ENCODE peak calls at places on chromosomes 2 and 18, in ten cellular contexts. One of them, this sample, is unnamed.
A peak's percentile ranks its signal among the peaks of the same experiment; 100 is the strongest.

GRCh38 chr2:172373761-172374160 is 53.6 kb upstream of the ITGA6 start:
- DNase-seq in breast epithelium: no peak
- DNase-seq in stomach: no peak
- DNase-seq in HCT116: no peak
- DNase-seq in MM.1S: no peak
- DNase-seq in cardiac muscle cell: no peak
- DNase-seq in ovary: no peak
- DNase-seq in lower lobe of right lung: no peak
- DNase-seq in left lung: no peak
- DNase-seq in Peyer's patch: no peak
- DNase-seq in this sample: peak; percentile 85

GRCh38 chr2:150624001-150624401 is 136.5 kb upstream of the RND3 start:
- DNase-seq in breast epithelium: no peak
- DNase-seq in stomach: no peak
- DNase-seq in HCT116: no peak
- DNase-seq in MM.1S: peak; percentile 45
- DNase-seq in cardiac muscle cell: peak; percentile 15
- DNase-seq in ovary: no peak
- DNase-seq in lower lobe of right lung: no peak
- DNase-seq in left lung: no peak
- DNase-seq in Peyer's patch: no peak
- DNase-seq in this sample: peak; percentile 63

GRCh38 chr2:172247203-172247602 is 144.5 kb upstream of the DLX2 start:
- DNase-seq in breast epithelium: no peak
- DNase-seq in stomach: no peak
- DNase-seq in HCT116: no peak
- DNase-seq in MM.1S: no peak
- DNase-seq in cardiac muscle cell: no peak
- DNase-seq in ovary: no peak
- DNase-seq in lower lobe of right lung: no peak
- DNase-seq in left lung: no peak
- DNase-seq in Peyer's patch: no peak
- DNase-seq in this sample: peak; percentile 65

GRCh38 chr2:125516496-125517109 is 1139.4 kb upstream of the GYPC start:
- DNase-seq in breast epithelium: no peak
- DNase-seq in stomach: no peak
- DNase-seq in HCT116: no peak
- DNase-seq in MM.1S: peak; percentile 55
- DNase-seq in cardiac muscle cell: peak; percentile 22
- DNase-seq in ovary: no peak
- DNase-seq in lower lobe of right lung: no peak
- DNase-seq in left lung: no peak
- DNase-seq in Peyer's patch: no peak
- DNase-seq in this sample: no peak

GRCh38 chr18:65544701-65545100 is 206.1 kb upstream of the CDH7 start:
- DNase-seq in breast epithelium: no peak
- DNase-seq in stomach: no peak
- DNase-seq in HCT116: no peak
- DNase-seq in MM.1S: no peak
- DNase-seq in cardiac muscle cell: no peak
- DNase-seq in ovary: no peak
- DNase-seq in lower lobe of right lung: no peak
- DNase-seq in left lung: no peak
- DNase-seq in Peyer's patch: no peak
- DNase-seq in this sample: no peak

GRCh38 chr18:8130089-8130488 is 479.1 kb upstream of the RAB12 start:
- DNase-seq in breast epithelium: no peak
- DNase-seq in stomach: no peak
- DNase-seq in HCT116: no peak
- DNase-seq in MM.1S: no peak
- DNase-seq in cardiac muscle cell: no peak
- DNase-seq in ovary: no peak
- DNase-seq in lower lobe of right lung: no peak
- DNase-seq in left lung: no peak
- DNase-seq in Peyer's patch: no peak
- DNase-seq in this sample: no peak

GRCh38 chr2:201930831-201931230 is 102.8 kb upstream of the FZD7 start:
- DNase-seq in breast epithelium: no peak
- DNase-seq in stomach: no peak
- DNase-seq in HCT116: no peak
- DNase-seq in MM.1S: no peak
- DNase-seq in cardiac muscle cell: no peak
- DNase-seq in ovary: no peak
- DNase-seq in lower lobe of right lung: no peak
- DNase-seq in left lung: no peak
- DNase-seq in Peyer's patch: no peak
- DNase-seq in this sample: no peak

GRCh38 chr18:74081966-74082365 is 65.7 kb downstream of the FBXO15 start:
- DNase-seq in breast epithelium: no peak
- DNase-seq in stomach: no peak
- DNase-seq in HCT116: no peak
- DNase-seq in MM.1S: no peak
- DNase-seq in cardiac muscle cell: no peak
- DNase-seq in ovary: no peak
- DNase-seq in lower lobe of right lung: no peak
- DNase-seq in left lung: no peak
- DNase-seq in Peyer's patch: no peak
- DNase-seq in this sample: no peak

GRCh38 chr2:158878003-158878402 is 82.9 kb downstream of the DAPL1 start:
- DNase-seq in breast epithelium: no peak
- DNase-seq in stomach: no peak
- DNase-seq in HCT116: no peak
- DNase-seq in MM.1S: no peak
- DNase-seq in cardiac muscle cell: no peak
- DNase-seq in ovary: no peak
- DNase-seq in lower lobe of right lung: no peak
- DNase-seq in left lung: no peak
- DNase-seq in Peyer's patch: no peak
- DNase-seq in this sample: no peak

GRCh38 chr2:105294844-105295481 is 34.6 kb downstream of the TGFBRAP1 start:
- DNase-seq in breast epithelium: peak; percentile 32
- DNase-seq in stomach: peak; percentile 72
- DNase-seq in HCT116: peak; percentile 43
- DNase-seq in MM.1S: peak; percentile 62
- DNase-seq in cardiac muscle cell: peak; percentile 78
- DNase-seq in ovary: peak; percentile 56
- DNase-seq in lower lobe of right lung: no peak
- DNase-seq in left lung: no peak
- DNase-seq in Peyer's patch: no peak
- DNase-seq in this sample: no peak

GRCh38 chr2:240791821-240792657 is 28.0 kb downstream of the KIF1A start:
- DNase-seq in breast epithelium: no peak
- DNase-seq in stomach: no peak
- DNase-seq in HCT116: no peak
- DNase-seq in MM.1S: no peak
- DNase-seq in cardiac muscle cell: peak; percentile 29
- DNase-seq in ovary: peak; percentile 80
- DNase-seq in lower lobe of right lung: no peak
- DNase-seq in left lung: no peak
- DNase-seq in Peyer's patch: no peak
- DNase-seq in this sample: no peak

GRCh38 chr2:31688282-31688681 is 107.5 kb upstream of the SRD5A2 start:
- DNase-seq in breast epithelium: no peak
- DNase-seq in stomach: no peak
- DNase-seq in HCT116: peak; percentile 23
- DNase-seq in MM.1S: no peak
- DNase-seq in cardiac muscle cell: no peak
- DNase-seq in ovary: no peak
- DNase-seq in lower lobe of right lung: no peak
- DNase-seq in left lung: no peak
- DNase-seq in Peyer's patch: no peak
- DNase-seq in this sample: no peak
- TF ChIP-seq CTCF in breast epithelium: no peak
- TF ChIP-seq CTCF in stomach: no peak
- TF ChIP-seq CTCF in HCT116: peak; percentile 53
- TF ChIP-seq CTCF in MM.1S: peak; percentile 57
- TF ChIP-seq CTCF in cardiac muscle cell: peak; percentile 48
- TF ChIP-seq CTCF in ovary: no peak
- TF ChIP-seq CTCF in lower lobe of right lung: peak; percentile 45
- TF ChIP-seq CTCF in left lung: peak; percentile 31
- TF ChIP-seq CTCF in Peyer's patch: peak; percentile 49
- TF ChIP-seq CTCF in this sample: peak; percentile 64

GRCh38 chr2:23506460-23507266 is 121.7 kb downstream of the KLHL29 start:
- DNase-seq in breast epithelium: no peak
- DNase-seq in stomach: no peak
- DNase-seq in HCT116: no peak
- DNase-seq in MM.1S: no peak
- DNase-seq in cardiac muscle cell: no peak
- DNase-seq in ovary: no peak
- DNase-seq in lower lobe of right lung: peak; percentile 52
- DNase-seq in left lung: no peak
- DNase-seq in Peyer's patch: no peak
- DNase-seq in this sample: no peak
- H3K27ac ChIP-seq in breast epithelium: peak overlapping the region; percentile 38
- H3K27ac ChIP-seq in stomach: no peak overlapping the region
- H3K27ac ChIP-seq in HCT116: no peak overlapping the region
- H3K27ac ChIP-seq in MM.1S: no peak overlapping the region
- H3K27ac ChIP-seq in cardiac muscle cell: no peak overlapping the region
- H3K27ac ChIP-seq in ovary: no peak overlapping the region
- H3K27ac ChIP-seq in lower lobe of right lung: no peak overlapping the region
- H3K27ac ChIP-seq in left lung: no peak overlapping the region
- H3K27ac ChIP-seq in Peyer's patch: no peak overlapping the region
- H3K27ac ChIP-seq in this sample: no peak overlapping the region

DNA sequence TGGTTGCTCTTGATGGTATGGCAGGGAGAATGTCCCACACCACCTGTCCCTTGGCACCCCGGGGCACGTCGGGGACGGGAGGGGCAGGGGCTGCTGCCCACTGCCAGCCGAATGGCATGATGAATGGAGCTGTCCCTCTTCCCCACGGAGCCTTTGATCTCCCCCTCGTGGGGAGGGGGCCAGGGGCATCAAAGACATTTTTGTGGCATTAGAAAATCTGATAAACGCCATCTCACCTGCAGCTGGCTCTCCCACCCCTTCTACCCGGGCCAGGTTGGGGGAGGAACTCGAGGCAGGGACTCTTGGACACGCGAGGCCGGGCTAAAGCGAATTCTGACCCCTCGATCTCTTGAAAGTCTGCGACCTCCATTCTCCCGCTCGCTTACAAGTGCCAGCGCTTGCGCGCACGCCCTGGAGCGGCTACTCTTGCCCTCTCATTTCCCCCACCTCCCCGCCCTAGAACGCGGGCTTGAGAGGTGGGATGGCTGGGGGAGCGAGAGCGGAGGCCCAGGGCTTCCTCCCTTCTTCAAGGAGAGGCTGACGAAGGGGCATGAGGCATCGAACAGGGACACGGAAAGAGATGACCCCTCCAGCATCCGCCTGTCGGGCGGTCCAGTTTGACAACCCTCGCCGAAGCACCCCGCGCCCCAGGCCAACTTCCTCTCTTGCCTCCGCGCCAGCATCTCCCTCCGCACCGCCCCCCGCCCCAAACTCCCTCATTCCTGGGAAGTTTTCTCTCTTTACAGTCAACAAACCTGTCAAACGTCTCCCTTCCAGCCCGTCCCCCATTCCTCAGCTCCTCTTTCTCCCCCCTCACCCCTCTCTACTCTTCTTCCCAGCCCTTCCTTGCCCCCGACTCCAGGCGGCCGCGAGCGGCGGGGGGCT is 692 bp upstream of the WNT6 start:
- DNase-seq in breast epithelium: no peak
- DNase-seq in stomach: no peak
- DNase-seq in HCT116: no peak
- DNase-seq in MM.1S: no peak
- DNase-seq in cardiac muscle cell: no peak
- DNase-seq in ovary: no peak
- DNase-seq in lower lobe of right lung: no peak
- DNase-seq in left lung: no peak
- DNase-seq in Peyer's patch: no peak
- DNase-seq in this sample: no peak
- H3K27me3 ChIP-seq in breast epithelium: peaks cover 8% of the 10 kb centered on the region
- H3K27me3 ChIP-seq in stomach: peaks cover 81% of the 10 kb centered on the region
- H3K27me3 ChIP-seq in HCT116: peaks cover 13% of the 10 kb centered on the region
- H3K27me3 ChIP-seq in MM.1S: peaks cover 76% of the 10 kb centered on the region
- H3K27me3 ChIP-seq in cardiac muscle cell: peaks cover 98% of the 10 kb centered on the region
- H3K27me3 ChIP-seq in ovary: no peaks in the 10 kb centered on the region
- H3K27me3 ChIP-seq in lower lobe of right lung: peaks cover 73% of the 10 kb centered on the region
- H3K27me3 ChIP-seq in left lung: peaks cover 99% of the 10 kb centered on the region
- H3K27me3 ChIP-seq in Peyer's patch: no peaks in the 10 kb centered on the region
- H3K27me3 ChIP-seq in this sample: peaks cover 84% of the 10 kb centered on the region

DNA sequence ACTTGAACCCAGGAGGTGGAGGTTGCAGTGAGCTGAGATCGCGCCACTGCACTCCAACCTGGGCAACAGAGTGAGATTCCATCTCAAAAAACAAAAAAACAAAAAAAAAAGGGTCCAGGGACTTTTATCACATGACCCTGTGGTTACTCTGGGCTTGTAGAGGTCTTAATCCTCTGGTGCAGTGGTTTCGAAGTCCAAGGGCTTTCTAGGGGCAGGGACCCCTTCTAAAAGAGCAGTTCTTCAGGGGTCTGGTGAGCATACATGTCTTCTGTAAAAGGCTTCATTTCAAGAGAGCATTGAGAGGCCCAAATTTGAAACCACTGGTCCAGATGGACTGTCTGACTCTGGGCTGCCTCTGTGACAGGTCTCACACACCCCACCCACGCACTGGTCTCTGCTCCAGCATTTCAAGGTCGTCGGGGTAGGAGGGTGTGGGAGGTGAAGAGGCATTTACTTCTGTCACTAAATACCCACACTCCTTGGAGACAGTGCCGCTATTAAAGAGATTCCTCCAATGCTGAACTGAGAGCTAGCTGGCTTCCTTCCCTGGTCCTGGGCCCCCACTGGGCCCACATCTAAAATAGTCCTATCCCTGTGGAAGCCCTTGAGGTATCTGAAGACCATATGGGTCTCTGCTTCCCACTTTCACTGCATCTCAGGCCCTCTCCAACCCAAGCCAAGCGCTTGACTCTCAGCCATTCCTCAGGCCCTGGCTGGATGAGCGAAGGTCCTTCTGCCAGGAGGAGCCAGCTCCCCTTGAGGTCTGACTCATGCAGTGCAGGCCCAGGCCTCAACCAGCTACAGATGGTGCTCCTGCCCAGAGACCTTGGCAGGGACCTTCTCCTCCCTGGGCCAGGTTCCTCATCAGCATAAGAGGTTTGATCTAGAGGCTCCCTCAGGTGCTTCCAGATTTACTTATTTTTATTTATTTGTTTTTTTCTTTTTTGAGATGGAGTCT is 44.8 kb downstream of the PAX8 start:
- DNase-seq in breast epithelium: no peak
- DNase-seq in stomach: peak; percentile 61
- DNase-seq in HCT116: no peak
- DNase-seq in MM.1S: no peak
- DNase-seq in cardiac muscle cell: peak; percentile 7
- DNase-seq in ovary: no peak
- DNase-seq in lower lobe of right lung: no peak
- DNase-seq in left lung: no peak
- DNase-seq in Peyer's patch: no peak
- DNase-seq in this sample: no peak
- TF ChIP-seq CTCF in breast epithelium: no peak
- TF ChIP-seq CTCF in stomach: no peak
- TF ChIP-seq CTCF in HCT116: peak; percentile 40
- TF ChIP-seq CTCF in MM.1S: peak; percentile 17
- TF ChIP-seq CTCF in cardiac muscle cell: peak; percentile 18
- TF ChIP-seq CTCF in ovary: no peak
- TF ChIP-seq CTCF in lower lobe of right lung: no peak
- TF ChIP-seq CTCF in left lung: no peak
- TF ChIP-seq CTCF in Peyer's patch: no peak
- TF ChIP-seq CTCF in this sample: peak; percentile 41